ENCODE peak calls at places on chromosome 4, in seven cellular contexts. U is lower leg skin; Z is activated CD4-positive, alpha-beta T cell treated with anti-CD3 and anti-CD28 coated beads, Interleukin-2, amount 10 ng/mL, durations not matched to agents 7 days and 5 days; Y is A549; S is activated CD8-positive, alpha-beta memory T cell treated with anti-CD3 and anti-CD28 coated beads for 48 hours; V is stomach; I is A172. B is an unnamed sample.

GRCh38 chr4:165489786-165490185 is 111.0 kb downstream of the CPE start:
- DNase-seq in I (no peak), V (no peak), Y (no peak), U (no peak), S (no peak), Z (no peak), B (no peak)

GRCh38 chr4:67019670-67020069 is 525.6 kb downstream of the CENPC start:
- DNase-seq in I (peak; percentile 4), U (no peak), S (no peak), Z (no peak), V (no peak), Y (no peak), B (no peak)

GRCh38 chr4:23613782-23614181 is 276.1 kb downstream of the PPARGC1A start:
- DNase-seq in I (no peak), Y (no peak), U (no peak), Z (no peak), S (no peak), V (no peak), B (no peak)

GRCh38 chr4:121819216-121819980 is 4.3 kb downstream of the CCNA2 start:
- DNase-seq in I (no peak), S (no peak), U (no peak), V (no peak), Z (no peak), Y (no peak), B (no peak)

GRCh38 chr4:27121830-27122229 is 261.2 kb downstream of the STIM2 start:
- DNase-seq in U (no peak), V (no peak), I (no peak), Y (no peak), Z (no peak), S (no peak), B (no peak)

GRCh38 chr4:123234966-123235365 is 161.6 kb upstream of the SPRY1 start:
- DNase-seq in Y (no peak), V (no peak), I (no peak), Z (no peak), S (no peak), U (no peak), B (no peak)

GRCh38 chr4:139887962-139888735 is 222.5 kb downstream of the MGST2 start:
- DNase-seq in Y (no peak), V (no peak), S (no peak), I (no peak), U (peak; percentile 48), Z (no peak), B (no peak)

GRCh38 chr4:6875431-6875831 is 34.2 kb upstream of the TBC1D14 start:
- DNase-seq in S (no peak), V (no peak), Z (no peak), I (no peak), Y (no peak), U (peak; percentile 43), B (no peak)

GRCh38 chr4:113761682-113762060 is at the start of gene CAMK2D:
- DNase-seq in I (peak; percentile 62), Y (peak; percentile 62), V (peak; percentile 86), S (peak; percentile 59), Z (peak; percentile 87), U (peak; percentile 77), B (peak; percentile 89)

GRCh38 chr4:148054275-148054674 is 322.4 kb downstream of the ARHGAP10 start:
- DNase-seq in I (peak; percentile 6), Z (no peak), U (no peak), V (no peak), Y (no peak), S (no peak), B (peak; percentile 73)

GRCh38 chr4:8860892-8861575 is 10.6 kb downstream of the HMX1 start:
- DNase-seq in Z (no peak), I (no peak), V (no peak), Y (no peak), S (no peak), U (no peak), B (no peak)

GRCh38 chr4:55303818-55304217 is 42.2 kb upstream of the SRD5A3 start:
- DNase-seq in I (peak; percentile 55), U (no peak), S (no peak), Z (no peak), Y (no peak), V (no peak), B (no peak)

GRCh38 chr4:165301833-165302232 is 25.6 kb upstream of the MSMO1 start:
- DNase-seq in I (peak; percentile 5), S (no peak), Z (peak; percentile 44), U (no peak), Y (no peak), V (no peak), B (no peak)

GRCh38 chr4:87270825-87271224 is 50.4 kb upstream of the KLHL8 start:
- DNase-seq in U (no peak), S (no peak), Z (no peak), V (no peak), I (no peak), Y (no peak), B (no peak)

GRCh38 chr4:46505131-46505530 is 115.2 kb upstream of the GABRA2 start:
- DNase-seq in Z (no peak), I (no peak), U (no peak), S (no peak), Y (no peak), V (no peak), B (no peak)

GRCh38 chr4:2694691-2695090 is 61.4 kb downstream of the TNIP2 start:
- DNase-seq in Y (no peak), I (peak; percentile 92), Z (no peak), S (no peak), U (no peak), V (no peak), B (no peak)

GRCh38 chr4:184599492-184600135 is 49.6 kb downstream of the CASP3 start:
- DNase-seq in U (no peak), V (no peak), S (no peak), I (peak; percentile 83), Z (no peak), Y (no peak), B (no peak)

GRCh38 chr4:170990989-170991589 is 822.1 kb upstream of the GALNTL6 start:
- DNase-seq in U (no peak), Z (no peak), Y (no peak), V (no peak), S (no peak), I (peak; percentile 53), B (peak; percentile 52)

GRCh38 chr4:40846556-40846955 is 96.8 kb downstream of the NSUN7 start:
- DNase-seq in I (no peak), S (no peak), Z (no peak), Y (no peak), U (no peak), V (no peak), B (no peak)

GRCh38 chr4:74038161-74039064 is at the start of gene CXCL3:
- DNase-seq in Z (peak; percentile 8), S (peak; percentile 3), V (peak; percentile 81), U (peak; percentile 45), Y (peak; percentile 46), I (peak; percentile 16), B (peak; percentile 5)

GRCh38 chr4:93065790-93066189 is 762.0 kb downstream of the GRID2 start:
- DNase-seq in Z (no peak), Y (no peak), I (no peak), V (no peak), U (no peak), S (no peak), B (no peak)

GRCh38 chr4:12761694-12762093 is 722.4 kb downstream of the RAB28 start:
- DNase-seq in S (no peak), Z (no peak), I (no peak), U (no peak), V (no peak), Y (no peak), B (no peak)

GRCh38 chr4:33722254-33722653 is 2522.1 kb downstream of the ARAP2 start:
- DNase-seq in U (peak; percentile 23), V (no peak), Y (no peak), I (no peak), Z (no peak), S (no peak), B (no peak)

GRCh38 chr4:68388347-68388746 is 38.5 kb upstream of the YTHDC1 start:
- DNase-seq in S (no peak), Y (no peak), U (no peak), V (no peak), Z (no peak), I (no peak), B (no peak)

GRCh38 chr4:186725422-186726149 is 1.9 kb upstream of the FAT1 start:
- DNase-seq in Z (no peak), I (peak; percentile 66), V (peak; percentile 81), U (peak; percentile 53), S (no peak), Y (peak; percentile 72), B (peak; percentile 37)

GRCh38 chr4:81635128-81635527 is 163.4 kb upstream of the RASGEF1B start:
- DNase-seq in I (no peak), Y (no peak), Z (no peak), V (no peak), S (no peak), U (no peak), B (peak; percentile 2)

GRCh38 chr4:40995850-40996249 is 218.5 kb downstream of the APBB2 start:
- DNase-seq in Z (no peak), U (no peak), V (no peak), S (no peak), Y (no peak), I (no peak), B (no peak)

GRCh38 chr4:15875663-15876460 is 62.7 kb downstream of the FGFBP1 start:
- DNase-seq in S (no peak), I (no peak), U (no peak), Y (no peak), Z (no peak), V (no peak), B (no peak)

GRCh38 chr4:103012085-103012484 is 7.4 kb downstream of the SLC9B1 start:
- DNase-seq in V (no peak), Y (no peak), S (no peak), Z (no peak), U (no peak), I (peak; percentile 14), B (no peak)

GRCh38 chr4:185242749-185243533 is 33.5 kb downstream of the SNX25 start:
- DNase-seq in U (no peak), Z (no peak), I (no peak), S (no peak), Y (no peak), V (no peak), B (no peak)

GRCh38 chr4:37780444-37781133 is 45.9 kb upstream of the PGM2 start:
- DNase-seq in Z (peak; percentile 77), U (no peak), I (no peak), S (no peak), Y (no peak), V (peak; percentile 34), B (no peak)

GRCh38 chr4:102272318-102272717 is 73.0 kb downstream of the SLC39A8 start:
- DNase-seq in I (no peak), S (no peak), U (no peak), Y (no peak), V (no peak), Z (no peak), B (no peak)

GRCh38 chr4:122583906-122584305 is 37.0 kb downstream of the IL21 start:
- DNase-seq in I (no peak), S (no peak), V (no peak), U (no peak), Y (no peak), Z (no peak), B (no peak)

GRCh38 chr4:6767341-6767724 is 15.2 kb upstream of the KIAA0232 start:
- DNase-seq in S (no peak), Y (no peak), U (no peak), Z (no peak), V (no peak), I (no peak), B (no peak)

GRCh38 chr4:37936889-37937498 is 23.2 kb upstream of the PTTG2 start:
- DNase-seq in Y (no peak), V (no peak), S (no peak), U (no peak), I (no peak), Z (no peak), B (no peak)

B was measured in SK-N-DZ.